ENCODE peak calls at places on chromosomes 2 and 18, in ten cellular contexts. Q is HFF-Myc, B is fibroblast of lung, L is epithelial cell of esophagus, M is AG04449, H is BJ, N is left ventricle myocardium inferior, D is spleen, Y is cardiac muscle cell, V is fibroblast of pulmonary artery. F is an unnamed sample.

GRCh38 chr2:62010632-62011276 is 105.3 kb downstream of the COMMD1 start:
- DNase-seq in Q (no peak), B (peak), L (no peak), M (no peak), H (no peak), N (no peak), D (no peak), Y (no peak), V (no peak), F (peak)

GRCh38 chr2:68909793-68910674 is 38.8 kb upstream of the BMP10 start:
- DNase-seq in Q (peak), B (peak), L (peak), M (no peak), H (no peak), N (peak), D (peak), Y (peak), V (peak), F (no peak)

GRCh38 chr2:121078869-121079268 is 206.1 kb downstream of the TFCP2L1 start:
- DNase-seq in Q (no peak), B (peak), L (no peak), M (no peak), H (no peak), N (no peak), D (no peak), Y (no peak), V (no peak), F (no peak)

GRCh38 chr2:193527146-193527545 is 1332.4 kb upstream of the TMEFF2 start:
- DNase-seq in Q (no peak), B (no peak), L (no peak), M (no peak), H (no peak), N (no peak), D (no peak), Y (no peak), V (peak), F (peak)

GRCh38 chr2:217959723-217960122 is 43.1 kb downstream of the TNS1 start:
- DNase-seq in Q (no peak), B (peak), L (no peak), M (no peak), H (no peak), N (no peak), D (peak), Y (no peak), V (peak), F (no peak)

GRCh38 chr18:66616523-66616983 is 12.7 kb upstream of the CDH19 start:
- DNase-seq in Q (no peak), B (peak), L (peak), M (no peak), H (no peak), N (no peak), D (no peak), Y (peak), V (peak), F (no peak)

GRCh38 chr2:230170532-230170931 is 49.3 kb downstream of the SP110 start:
- DNase-seq in Q (no peak), B (no peak), L (no peak), M (no peak), H (no peak), N (no peak), D (no peak), Y (peak), V (peak), F (no peak)

GRCh38 chr2:211760103-211760502 is 778.5 kb downstream of the ERBB4 start:
- DNase-seq in Q (no peak), B (no peak), L (peak), M (no peak), H (no peak), N (no peak), D (no peak), Y (no peak), V (no peak), F (no peak)

GRCh38 chr18:49520661-49521145 is 33.7 kb upstream of the C18orf32 start:
- DNase-seq in Q (peak), B (peak), L (peak), M (no peak), H (no peak), N (no peak), D (no peak), Y (peak), V (peak), F (no peak)

GRCh38 chr2:37564356-37564755 is 107.1 kb downstream of the CDC42EP3 start:
- DNase-seq in Q (no peak), B (no peak), L (no peak), M (no peak), H (no peak), N (no peak), D (no peak), Y (no peak), V (no peak), F (no peak)

GRCh38 chr2:37568565-37568964 is 102.9 kb downstream of the CDC42EP3 start:
- DNase-seq in Q (no peak), B (no peak), L (no peak), M (no peak), H (no peak), N (no peak), D (no peak), Y (no peak), V (no peak), F (no peak)

GRCh38 chr2:37569131-37569530 is 102.3 kb downstream of the CDC42EP3 start:
- DNase-seq in Q (no peak), B (no peak), L (no peak), M (no peak), H (no peak), N (no peak), D (no peak), Y (no peak), V (no peak), F (no peak)

GRCh38 chr2:37563375-37564011 is 107.9 kb downstream of the CDC42EP3 start:
- DNase-seq in Q (no peak), B (no peak), L (no peak), M (no peak), H (no peak), N (no peak), D (no peak), Y (no peak), V (no peak), F (no peak)

GRCh38 chr2:37566517-37566961 is 104.9 kb downstream of the CDC42EP3 start:
- DNase-seq in Q (no peak), B (peak), L (no peak), M (no peak), H (peak), N (no peak), D (no peak), Y (no peak), V (peak), F (no peak)
- H3K4me3 ChIP-seq in Q (no peak), B (no peak), L (no peak), M (no peak), H (no peak), N (no peak), D (no peak), Y (no peak), V (no peak), F (no peak)

GRCh38 chr2:196808281-196808680 is 874 bp downstream of the C2orf66 start:
- DNase-seq in Q (no peak), B (no peak), L (no peak), M (no peak), H (no peak), N (no peak), D (no peak), Y (peak), V (peak), F (no peak)

GRCh38 chr2:196804381-196804780 is 4.8 kb downstream of the C2orf66 start:
- DNase-seq in Q (no peak), B (no peak), L (no peak), M (no peak), H (no peak), N (no peak), D (no peak), Y (no peak), V (no peak), F (no peak)

DNA sequence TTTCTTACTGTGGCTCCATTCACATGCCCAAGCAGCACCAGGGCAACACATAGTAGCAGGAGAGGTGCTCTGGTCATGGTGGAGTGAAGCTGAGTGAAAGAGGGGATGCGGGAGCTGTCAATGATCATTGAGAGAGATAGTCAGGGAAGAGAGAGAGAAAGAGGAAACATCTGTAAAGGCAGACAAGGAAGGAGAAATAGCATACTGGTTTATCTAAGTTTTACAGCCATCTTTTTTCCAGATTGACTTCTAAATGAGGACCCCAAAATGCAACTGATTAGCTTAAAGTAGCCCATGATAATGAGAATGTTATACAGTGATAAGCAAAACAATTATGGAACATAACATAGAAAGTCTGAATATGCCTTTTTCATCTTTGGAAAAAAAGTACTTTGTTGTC is at the start of gene C2orf66:
- DNase-seq in Q (no peak), B (no peak), L (no peak), M (no peak), H (no peak), N (no peak), D (no peak), Y (no peak), V (no peak), F (no peak)
- TF ChIP-seq CTCF in Q (no peak), B (no peak), L (no peak), M (no peak), H (no peak), N (no peak), D (no peak), Y (no peak), V (no peak), F (no peak)

GRCh38 chr18:79826966-79827365 is 29.2 kb downstream of the KCNG2 start:
- DNase-seq in Q (no peak), B (no peak), L (no peak), M (no peak), H (no peak), N (no peak), D (peak), Y (no peak), V (no peak), F (no peak)

GRCh38 chr18:79825913-79826312 is 28.2 kb downstream of the KCNG2 start:
- DNase-seq in Q (no peak), B (no peak), L (no peak), M (no peak), H (no peak), N (peak), D (peak), Y (no peak), V (no peak), F (no peak)

GRCh38 chr18:79832169-79832568 is 34.4 kb downstream of the KCNG2 start:
- DNase-seq in Q (no peak), B (no peak), L (no peak), M (no peak), H (no peak), N (no peak), D (no peak), Y (no peak), V (no peak), F (no peak)

GRCh38 chr18:79829136-79829854 is 31.6 kb downstream of the KCNG2 start:
- DNase-seq in Q (no peak), B (no peak), L (no peak), M (no peak), H (no peak), N (no peak), D (no peak), Y (no peak), V (no peak), F (no peak)

GRCh38 chr18:79828258-79828657 is 30.5 kb downstream of the KCNG2 start:
- DNase-seq in Q (no peak), B (no peak), L (no peak), M (no peak), H (no peak), N (no peak), D (no peak), Y (no peak), V (no peak), F (no peak)
- H3K4me3 ChIP-seq in Q (no peak), B (no peak), L (no peak), M (no peak), H (no peak), N (no peak), D (no peak), Y (no peak), V (no peak), F (no peak)

DNA sequence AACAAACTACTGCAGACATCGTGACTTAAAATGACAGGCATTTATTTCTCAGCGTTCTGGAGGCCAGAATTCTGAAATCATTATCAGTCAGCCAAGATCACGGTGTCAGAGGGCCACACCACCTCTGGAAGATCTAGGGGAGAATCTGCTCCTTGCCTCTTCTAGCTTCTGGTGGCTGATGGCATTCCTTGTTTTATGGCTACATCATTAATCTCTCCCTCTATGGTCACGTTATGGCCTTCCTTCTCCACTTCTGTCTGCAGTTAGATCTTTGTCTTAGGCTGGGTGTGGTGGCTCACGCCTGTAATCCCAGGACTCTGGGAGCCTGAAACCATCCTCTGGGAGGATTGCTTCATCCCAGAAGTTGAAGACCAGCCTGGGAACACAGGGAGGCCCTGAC is 8.3 kb downstream of the LCLAT1 start:
- DNase-seq in Q (no peak), B (no peak), L (no peak), M (no peak), H (no peak), N (no peak), D (no peak), Y (no peak), V (no peak), F (no peak)
- TF ChIP-seq CTCF in Q (no peak), B (no peak), L (no peak), M (no peak), H (no peak), N (no peak), D (no peak), Y (no peak), V (no peak), F (no peak)

DNA sequence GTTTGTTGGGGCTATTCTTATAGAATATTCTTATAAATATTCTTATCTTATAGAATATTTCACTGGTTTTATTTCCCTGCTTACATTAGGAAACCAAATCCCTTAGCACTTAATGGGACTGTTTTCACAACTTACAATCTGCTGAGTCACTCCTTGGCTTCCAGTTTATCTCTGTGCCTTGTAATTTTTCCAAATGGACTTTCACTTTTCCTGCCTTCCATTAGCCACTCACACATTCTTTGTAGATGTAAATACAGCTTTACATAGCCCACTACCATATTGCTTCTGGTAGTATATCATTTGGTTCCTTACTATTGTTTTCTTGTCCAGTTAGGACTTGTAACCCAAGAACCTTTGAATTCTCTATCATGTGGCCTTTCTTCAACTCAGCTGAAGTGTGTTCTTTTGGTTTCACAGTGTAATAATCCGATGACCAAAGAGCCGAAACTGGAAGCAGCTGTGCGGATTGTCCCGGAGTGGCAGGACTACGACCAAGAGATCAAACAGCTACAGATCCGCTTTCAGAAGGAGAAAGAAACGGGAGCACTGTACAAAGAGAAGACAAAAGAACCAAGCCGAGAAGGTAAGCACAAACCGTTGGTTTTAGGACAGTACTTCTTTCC is 96.1 kb downstream of the UGGT1 start:
- DNase-seq in Q (no peak), B (peak), L (peak), M (peak), H (no peak), N (no peak), D (no peak), Y (peak), V (peak), F (peak)
- H3K4me3 ChIP-seq in Q (no peak), B (no peak), L (no peak), M (no peak), H (no peak), N (peak), D (no peak), Y (no peak), V (no peak), F (peak)

GRCh38 chr2:207283356-207283755 is 117.6 kb upstream of the KLF7 start:
- DNase-seq in Q (no peak), B (no peak), L (no peak), M (no peak), H (no peak), N (peak), D (peak), Y (peak), V (peak), F (no peak)
- TF ChIP-seq CTCF in Q (no peak), B (no peak), L (no peak), M (no peak), H (peak), N (peak), D (peak), Y (peak), V (peak), F (peak)

DNA sequence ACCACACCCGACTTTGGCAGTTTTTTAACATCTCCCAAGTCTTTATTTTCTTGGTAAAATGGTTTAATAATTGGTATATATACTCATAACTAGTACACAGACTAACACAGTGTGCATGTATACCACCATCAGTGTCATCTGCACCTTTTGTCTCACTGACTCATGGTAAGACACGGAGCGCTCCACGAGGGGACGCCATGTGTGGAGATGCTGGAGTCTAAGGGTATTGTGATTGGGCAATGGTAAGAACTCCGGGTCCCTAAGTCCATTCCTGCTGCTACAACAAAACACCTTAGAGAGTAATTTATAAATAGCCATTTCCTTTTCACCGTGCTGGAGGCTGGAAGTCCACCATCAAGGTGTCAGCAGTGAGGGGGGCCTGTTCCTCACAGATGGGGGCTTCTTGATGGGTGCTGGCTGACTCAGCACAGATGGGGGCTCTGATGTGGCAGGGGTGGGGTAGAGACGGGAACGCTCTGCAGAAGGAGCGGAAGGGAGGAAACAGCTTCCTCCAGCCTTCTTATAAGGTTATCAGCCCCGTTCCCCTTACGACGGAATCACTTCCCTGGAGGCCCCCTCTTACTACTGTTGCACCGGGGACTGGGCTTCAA is 42.0 kb upstream of the EDAR start:
- DNase-seq in Q (no peak), B (no peak), L (no peak), M (no peak), H (no peak), N (no peak), D (no peak), Y (no peak), V (no peak), F (no peak)
- H3K4me3 ChIP-seq in Q (peak), B (no peak), L (peak), M (peak), H (no peak), N (peak), D (peak), Y (peak), V (peak), F (peak)